ENCODE peak calls at places on chromosome 9, in four cellular contexts. J is endodermal cell; Q is fibroblast of lung; X is CD8-positive, alpha-beta T cell. V is an unnamed sample.

GRCh38 chr9:129595323-129595741 is 25.6 kb downstream of the C9orf50 start:
- DNase-seq in X (no peak), J (no peak), Q (no peak), V (peak; percentile 88)

GRCh38 chr9:136107155-136107952 is 11.3 kb downstream of the TMEM250 start:
- DNase-seq in J (no peak), X (peak; percentile 64), Q (no peak), V (no peak)

GRCh38 chr9:25678147-25678666 is at the start of gene TUSC1:
- DNase-seq in X (no peak), Q (peak; percentile 83), J (peak; percentile 72), V (peak; percentile 93)

GRCh38 chr9:81071108-81071507 is 618.2 kb downstream of the TLE1 start:
- DNase-seq in X (no peak), Q (no peak), J (no peak), V (no peak)

GRCh38 chr9:3331801-3332200 is 194.0 kb downstream of the RFX3 start:
- DNase-seq in J (peak; percentile 51), Q (peak; percentile 11), X (no peak), V (no peak)

GRCh38 chr9:101387871-101388506 is 3.2 kb upstream of the BAAT start:
- DNase-seq in J (no peak), Q (peak; percentile 53), X (no peak), V (peak; percentile 62)

GRCh38 chr9:72952914-72953313 is at the start of gene ALDH1A1:
- DNase-seq in X (no peak), J (no peak), Q (peak; percentile 18), V (no peak)

GRCh38 chr9:69265891-69266290 is 59.1 kb upstream of the ENTREP1 start:
- DNase-seq in X (no peak), J (peak; percentile 55), Q (peak; percentile 9), V (peak; percentile 14)

GRCh38 chr9:71910602-71911060 is 362 bp downstream of the ABHD17B start:
- DNase-seq in X (no peak), J (no peak), Q (no peak), V (no peak)

GRCh38 chr9:35814106-35814840 is 569 bp downstream of the HINT2 start:
- DNase-seq in J (peak; percentile 93), Q (peak; percentile 64), X (peak; percentile 44), V (peak; percentile 86)

GRCh38 chr9:81174023-81174422 is 515.3 kb downstream of the TLE1 start:
- DNase-seq in X (no peak), J (no peak), Q (no peak), V (peak; percentile 17)

GRCh38 chr9:116459576-116459975 is 227.5 kb upstream of the TRIM32 start:
- DNase-seq in J (no peak), Q (no peak), X (no peak), V (no peak)

GRCh38 chr9:111874500-111874899 is 22.1 kb upstream of the UGCG start:
- DNase-seq in Q (no peak), X (no peak), J (no peak), V (no peak)

GRCh38 chr9:111036946-111037743 is 1.1 kb downstream of the LPAR1 start:
- DNase-seq in Q (peak; percentile 58), J (no peak), X (no peak), V (no peak)

GRCh38 chr9:15306757-15307522 is at the start of gene TTC39B:
- DNase-seq in J (peak; percentile 99), Q (peak; percentile 89), X (peak; percentile 81), V (peak; percentile 97)

GRCh38 chr9:120893585-120893857 is 16.5 kb upstream of the PHF19 start:
- DNase-seq in X (no peak), J (no peak), Q (peak; percentile 68), V (peak; percentile 76)

GRCh38 chr9:133615101-133615896 is 6.1 kb upstream of the FAM163B start:
- DNase-seq in J (no peak), X (no peak), Q (no peak), V (peak; percentile 62)

GRCh38 chr9:115262477-115262876 is 144.5 kb upstream of the TNC start:
- DNase-seq in J (no peak), X (no peak), Q (peak; percentile 62), V (no peak)

GRCh38 chr9:132647355-132647754 is 22.4 kb downstream of the DDX31 start:
- DNase-seq in Q (peak; percentile 99), J (no peak), X (no peak), V (peak; percentile 80)

GRCh38 chr9:111481885-111482636 is 2.1 kb downstream of the ECPAS start:
- DNase-seq in Q (peak; percentile 80), X (no peak), J (peak; percentile 57), V (peak; percentile 84)

GRCh38 chr9:106966481-106966880 is 103.5 kb downstream of the ZNF462 start:
- DNase-seq in J (no peak), X (no peak), Q (no peak), V (no peak)

GRCh38 chr9:74975538-74975937 is 22.8 kb upstream of the C9orf40 start:
- DNase-seq in X (no peak), J (no peak), Q (no peak), V (no peak)

GRCh38 chr9:128151343-128152132 is 2.3 kb downstream of the LCN2 start:
- DNase-seq in Q (no peak), X (no peak), J (peak; percentile 45), V (peak; percentile 59)

GRCh38 chr9:71614409-71614808 is 153.9 kb downstream of the CEMIP2 start:
- DNase-seq in J (no peak), X (no peak), Q (no peak), V (no peak)

GRCh38 chr9:69115621-69116020 is 58.5 kb upstream of the TJP2 start:
- DNase-seq in Q (peak; percentile 59), X (no peak), J (no peak), V (peak; percentile 94)

GRCh38 chr9:15697459-15697858 is 144.6 kb downstream of the CCDC171 start:
- DNase-seq in X (no peak), J (no peak), Q (peak; percentile 94), V (peak; percentile 82)

GRCh38 chr9:94568250-94568889 is 13.5 kb downstream of the PCAT7 start:
- DNase-seq in J (no peak), X (no peak), Q (no peak), V (peak; percentile 67)

GRCh38 chr9:136024696-136025316 is 63.6 kb upstream of the UBAC1 start:
- DNase-seq in Q (no peak), X (no peak), J (peak; percentile 33), V (peak; percentile 59)

GRCh38 chr9:77224750-77225312 is 47.5 kb downstream of the VPS13A start:
- DNase-seq in X (no peak), J (no peak), Q (peak; percentile 60), V (no peak)

GRCh38 chr9:100355561-100355960 is 2.8 kb upstream of the TEX10 start:
- DNase-seq in J (no peak), Q (no peak), X (no peak), V (no peak)

GRCh38 chr9:1156794-1157193 is 106.6 kb downstream of the DMRT2 start:
- DNase-seq in J (no peak), X (no peak), Q (no peak), V (no peak)

DNA sequence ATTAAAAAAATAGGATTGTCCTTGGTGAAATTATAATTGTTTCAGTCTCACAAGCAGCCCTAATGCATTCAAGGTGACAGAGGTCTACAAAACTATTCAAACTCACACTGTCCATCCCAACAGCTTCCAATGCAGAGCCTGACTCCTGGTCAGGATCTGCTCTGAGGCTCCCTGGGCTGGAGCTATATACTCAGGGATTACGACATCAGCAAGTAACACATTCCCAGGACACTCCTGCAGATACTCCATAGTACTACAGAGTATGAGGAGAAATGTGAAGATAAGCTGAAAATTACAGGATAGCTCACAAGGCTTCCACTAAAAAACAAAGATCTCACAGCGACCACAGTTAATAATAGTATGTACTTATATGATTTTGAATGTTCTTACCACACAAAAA is 130.1 kb downstream of the AUH start:
- DNase-seq in J (no peak), Q (no peak), X (no peak), V (no peak)
- H3K27ac ChIP-seq in J (no peak overlapping the region), Q (no peak overlapping the region), X (no peak overlapping the region), V (no peak overlapping the region)

GRCh38 chr9:125121156-125121555 is 22.2 kb downstream of the SCAI start:
- DNase-seq in X (no peak), J (no peak), Q (no peak), V (no peak)

GRCh38 chr9:125125523-125125922 is 17.8 kb downstream of the SCAI start:
- DNase-seq in Q (no peak), X (no peak), J (no peak), V (no peak)

DNA sequence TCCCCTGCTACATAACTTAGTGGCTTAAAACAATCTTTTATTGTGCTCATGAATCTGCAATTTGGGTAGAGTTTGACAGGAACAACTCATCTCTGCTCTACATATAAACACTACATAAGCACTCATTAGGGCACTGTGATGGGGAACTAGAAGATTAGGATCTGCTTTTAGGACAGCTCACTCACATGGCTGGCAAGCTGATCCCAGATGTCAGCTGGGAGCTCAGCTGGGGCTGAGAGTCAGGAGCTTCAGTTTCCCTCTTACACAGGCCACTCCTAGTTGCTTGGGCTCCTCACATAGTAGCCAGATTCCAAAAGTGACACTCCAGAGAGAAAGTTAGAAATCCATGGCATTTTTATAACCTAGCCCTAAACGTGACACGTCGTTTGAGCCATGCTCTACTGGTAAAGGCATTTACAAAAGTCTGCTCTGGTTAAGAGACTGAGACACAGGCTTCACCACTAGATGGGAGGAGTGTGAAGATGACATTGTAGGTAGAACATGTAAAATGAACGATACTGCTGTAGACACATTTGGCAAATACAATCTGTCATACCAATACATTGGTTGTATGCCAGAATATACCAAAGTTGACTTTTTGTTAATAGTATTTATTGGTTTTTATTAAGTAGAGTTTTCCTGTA is 23.6 kb downstream of the SCAI start:
- DNase-seq in Q (peak; percentile 15), J (no peak), X (no peak), V (no peak)
- H3K27ac ChIP-seq in Q (no peak overlapping the region), J (no peak overlapping the region), X (no peak overlapping the region), V (no peak overlapping the region)

GRCh38 chr9:98218562-98219363 is 26.3 kb upstream of the CORO2A start:
- DNase-seq in J (peak; percentile 63), Q (peak; percentile 14), X (no peak), V (no peak)
- H3K27ac ChIP-seq in J (no peak overlapping the region), Q (no peak overlapping the region), X (no peak overlapping the region), V (peak overlapping the region; percentile 58)

DNA sequence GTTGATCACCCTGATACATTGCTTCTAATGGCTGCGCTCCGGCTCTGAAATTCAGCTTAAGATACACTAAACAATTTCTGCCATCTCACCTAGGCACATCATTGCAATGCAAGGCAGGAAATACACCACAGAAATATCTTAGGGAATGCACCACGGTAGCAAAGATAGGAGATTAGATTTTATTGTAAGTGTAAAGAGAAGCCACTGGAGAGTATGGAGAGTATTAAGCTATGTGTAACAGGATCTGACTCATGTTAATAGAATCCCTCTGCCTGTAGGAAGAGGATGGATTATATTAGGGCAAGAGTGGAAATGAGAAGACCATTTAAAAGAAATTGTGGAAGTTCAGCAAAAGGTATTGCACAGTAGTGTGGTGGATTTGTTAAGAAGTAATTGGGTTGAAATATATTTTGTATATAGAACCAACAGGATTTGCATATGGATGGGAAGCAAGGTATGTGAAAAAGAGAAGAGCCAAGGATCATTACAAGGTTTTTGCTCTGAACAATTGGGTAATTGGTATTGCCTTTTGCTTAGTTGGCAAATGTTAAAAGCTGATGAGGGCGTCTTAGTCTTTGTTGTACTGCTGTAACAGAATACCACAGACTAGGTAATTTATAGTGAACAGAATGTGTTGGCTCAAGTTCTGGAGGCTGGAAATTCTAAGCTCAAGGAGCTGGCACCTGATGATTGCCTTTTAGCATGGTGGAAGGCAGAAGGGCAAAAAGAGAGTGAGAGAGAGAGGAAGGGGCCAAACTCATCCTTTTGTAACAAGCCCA is 636.1 kb downstream of the PSAT1 start:
- DNase-seq in J (no peak), X (no peak), Q (peak; percentile 65), V (no peak)
- H3K27ac ChIP-seq in J (no peak overlapping the region), X (no peak overlapping the region), Q (no peak overlapping the region), V (no peak overlapping the region)

DNA sequence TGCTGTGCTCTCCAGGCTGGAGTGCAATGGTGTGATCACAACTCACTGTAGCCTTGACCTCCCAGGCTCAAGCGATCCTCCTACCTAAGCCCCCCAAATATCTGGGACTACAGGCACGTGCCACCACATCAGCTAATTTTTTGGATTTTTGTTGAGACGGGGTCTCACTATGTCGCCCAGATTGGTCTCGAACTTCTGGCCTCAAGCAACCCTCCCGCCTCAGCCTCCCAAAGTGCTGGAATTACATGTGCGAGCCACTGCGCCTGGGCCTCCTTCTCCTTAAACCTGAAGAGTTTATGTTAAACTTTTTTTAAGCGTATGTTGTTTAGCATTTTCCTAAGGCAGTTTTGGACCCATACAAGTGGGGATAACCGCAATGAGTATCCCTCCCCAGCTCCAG is 30.8 kb upstream of the SUSD3 start:
- DNase-seq in Q (no peak), X (no peak), J (no peak), V (peak; percentile 18)
- H3K27ac ChIP-seq in Q (no peak overlapping the region), X (peak overlapping the region; percentile 60), J (no peak overlapping the region), V (no peak overlapping the region)

V was measured in osteoblast.